ENCODE peak calls at places on chromosomes 13 and 19, in seven cellular contexts. One of them, this sample, is unnamed.

GRCh38 chr19:43495082-43495481 is 9.5 kb downstream of the PHLDB3 start:
- DNase-seq in midbrain: no peak
- DNase-seq in heart left ventricle: no peak
- DNase-seq in COR-L47: no peak
- DNase-seq in ureter: no peak
- DNase-seq in PC-9: no peak
- DNase-seq in Karpas-422: no peak
- DNase-seq in this sample: no peak

GRCh38 chr13:43036386-43037220 is 13.2 kb downstream of the DNAJC15 start:
- DNase-seq in midbrain: peak; percentile 22
- DNase-seq in heart left ventricle: peak; percentile 81
- DNase-seq in COR-L47: no peak
- DNase-seq in ureter: no peak
- DNase-seq in PC-9: no peak
- DNase-seq in Karpas-422: no peak
- DNase-seq in this sample: no peak

GRCh38 chr19:7973883-7974282 is 30.4 kb upstream of the TIMM44 start:
- DNase-seq in midbrain: peak; percentile 25
- DNase-seq in heart left ventricle: peak; percentile 71
- DNase-seq in COR-L47: no peak
- DNase-seq in ureter: no peak
- DNase-seq in PC-9: no peak
- DNase-seq in Karpas-422: no peak
- DNase-seq in this sample: no peak

GRCh38 chr13:27177852-27178251 is 6.2 kb upstream of the USP12 start:
- DNase-seq in midbrain: no peak
- DNase-seq in heart left ventricle: no peak
- DNase-seq in COR-L47: no peak
- DNase-seq in ureter: no peak
- DNase-seq in PC-9: no peak
- DNase-seq in Karpas-422: no peak
- DNase-seq in this sample: no peak

GRCh38 chr13:112655898-112656297 is 33.9 kb upstream of the ATP11A start:
- DNase-seq in midbrain: no peak
- DNase-seq in heart left ventricle: no peak
- DNase-seq in COR-L47: no peak
- DNase-seq in ureter: no peak
- DNase-seq in PC-9: no peak
- DNase-seq in Karpas-422: no peak
- DNase-seq in this sample: no peak

GRCh38 chr19:21835429-21835809 is 563 bp downstream of the ZNF43 start:
- DNase-seq in midbrain: no peak
- DNase-seq in heart left ventricle: no peak
- DNase-seq in COR-L47: no peak
- DNase-seq in ureter: no peak
- DNase-seq in PC-9: no peak
- DNase-seq in Karpas-422: no peak
- DNase-seq in this sample: no peak

GRCh38 chr19:1904385-1905070 is 671 bp upstream of the ADAT3 start:
- DNase-seq in midbrain: peak; percentile 37
- DNase-seq in heart left ventricle: no peak
- DNase-seq in COR-L47: no peak
- DNase-seq in ureter: peak; percentile 88
- DNase-seq in PC-9: peak; percentile 80
- DNase-seq in Karpas-422: peak; percentile 79
- DNase-seq in this sample: no peak

GRCh38 chr13:45258339-45258685 is 57.5 kb upstream of the KCTD4 start:
- DNase-seq in midbrain: no peak
- DNase-seq in heart left ventricle: no peak
- DNase-seq in COR-L47: no peak
- DNase-seq in ureter: no peak
- DNase-seq in PC-9: peak; percentile 17
- DNase-seq in Karpas-422: no peak
- DNase-seq in this sample: no peak

GRCh38 chr19:18437481-18438330 is at the start of gene ISYNA1:
- DNase-seq in midbrain: no peak
- DNase-seq in heart left ventricle: peak; percentile 77
- DNase-seq in COR-L47: peak; percentile 18
- DNase-seq in ureter: no peak
- DNase-seq in PC-9: peak; percentile 64
- DNase-seq in Karpas-422: peak; percentile 67
- DNase-seq in this sample: peak; percentile 38

GRCh38 chr19:6055013-6055795 is 55.1 kb downstream of the RFX2 start:
- DNase-seq in midbrain: no peak
- DNase-seq in heart left ventricle: no peak
- DNase-seq in COR-L47: no peak
- DNase-seq in ureter: no peak
- DNase-seq in PC-9: no peak
- DNase-seq in Karpas-422: no peak
- DNase-seq in this sample: no peak

GRCh38 chr13:60001892-60002291 is 161.8 kb downstream of the DIAPH3 start:
- DNase-seq in midbrain: no peak
- DNase-seq in heart left ventricle: no peak
- DNase-seq in COR-L47: no peak
- DNase-seq in ureter: no peak
- DNase-seq in PC-9: no peak
- DNase-seq in Karpas-422: no peak
- DNase-seq in this sample: no peak

GRCh38 chr13:100234524-100235136 is 145.7 kb downstream of the PCCA start:
- DNase-seq in midbrain: no peak
- DNase-seq in heart left ventricle: no peak
- DNase-seq in COR-L47: no peak
- DNase-seq in ureter: no peak
- DNase-seq in PC-9: no peak
- DNase-seq in Karpas-422: no peak
- DNase-seq in this sample: no peak

GRCh38 chr19:10864538-10864899 is 6.8 kb upstream of the CARM1 start:
- DNase-seq in midbrain: peak; percentile 81
- DNase-seq in heart left ventricle: peak; percentile 84
- DNase-seq in COR-L47: peak; percentile 60
- DNase-seq in ureter: peak; percentile 87
- DNase-seq in PC-9: peak; percentile 78
- DNase-seq in Karpas-422: peak; percentile 94
- DNase-seq in this sample: peak; percentile 91

GRCh38 chr13:109673477-109673876 is 112.9 kb downstream of the IRS2 start:
- DNase-seq in midbrain: no peak
- DNase-seq in heart left ventricle: no peak
- DNase-seq in COR-L47: no peak
- DNase-seq in ureter: no peak
- DNase-seq in PC-9: no peak
- DNase-seq in Karpas-422: no peak
- DNase-seq in this sample: no peak

This sample was measured in AG08395.